ENCODE peak calls at places on chromosomes 4 and X, in four cellular contexts. One of them, this sample, is unnamed.

GRCh38 chr4:182067828-182068227 is 175.4 kb upstream of the TENM3 start:
- DNase-seq in body of pancreas: no peak
- DNase-seq in astrocyte: no peak
- DNase-seq in endothelial cell of umbilical vein: no peak
- DNase-seq in this sample: no peak

GRCh38 chrX:101009086-101009485 is 39.6 kb downstream of the ARL13A start:
- DNase-seq in body of pancreas: no peak
- DNase-seq in astrocyte: peak
- DNase-seq in endothelial cell of umbilical vein: peak
- DNase-seq in this sample: peak

GRCh38 chr4:151807220-151807619 is 46.4 kb upstream of the GATB start:
- DNase-seq in body of pancreas: no peak
- DNase-seq in astrocyte: no peak
- DNase-seq in endothelial cell of umbilical vein: no peak
- DNase-seq in this sample: peak

GRCh38 chrX:152902502-152902820 is 4.6 kb downstream of the ZNF185 start:
- DNase-seq in body of pancreas: no peak
- DNase-seq in astrocyte: no peak
- DNase-seq in endothelial cell of umbilical vein: no peak
- DNase-seq in this sample: no peak

GRCh38 chrX:47232803-47233332 is at the start of gene USP11:
- DNase-seq in body of pancreas: no peak
- DNase-seq in astrocyte: peak
- DNase-seq in endothelial cell of umbilical vein: no peak
- DNase-seq in this sample: peak

GRCh38 chrX:41180194-41180902 is 95.1 kb downstream of the USP9X start:
- DNase-seq in body of pancreas: peak
- DNase-seq in astrocyte: peak
- DNase-seq in endothelial cell of umbilical vein: peak
- DNase-seq in this sample: peak

GRCh38 chrX:147923605-147924004 is 11.9 kb downstream of the FMR1 start:
- DNase-seq in body of pancreas: no peak
- DNase-seq in astrocyte: no peak
- DNase-seq in endothelial cell of umbilical vein: no peak
- DNase-seq in this sample: no peak

GRCh38 chrX:139924696-139925094 is 8.2 kb downstream of the ATP11C start:
- DNase-seq in body of pancreas: no peak
- DNase-seq in astrocyte: no peak
- DNase-seq in endothelial cell of umbilical vein: peak
- DNase-seq in this sample: no peak

GRCh38 chr4:3786196-3786869 is 20.1 kb downstream of the ADRA2C start:
- DNase-seq in body of pancreas: peak
- DNase-seq in astrocyte: no peak
- DNase-seq in endothelial cell of umbilical vein: no peak
- DNase-seq in this sample: peak

GRCh38 chr4:4765811-4766210 is 93.7 kb upstream of the MSX1 start:
- DNase-seq in body of pancreas: no peak
- DNase-seq in astrocyte: no peak
- DNase-seq in endothelial cell of umbilical vein: no peak
- DNase-seq in this sample: no peak

GRCh38 chrX:133961046-133961445 is 24.3 kb downstream of the GPC3 start:
- DNase-seq in body of pancreas: no peak
- DNase-seq in astrocyte: no peak
- DNase-seq in endothelial cell of umbilical vein: no peak
- DNase-seq in this sample: no peak

GRCh38 chr4:52373650-52374049 is 285.5 kb downstream of the USP46 start:
- DNase-seq in body of pancreas: no peak
- DNase-seq in astrocyte: no peak
- DNase-seq in endothelial cell of umbilical vein: no peak
- DNase-seq in this sample: no peak

GRCh38 chrX:119105826-119106225 is 21.8 kb downstream of the KIAA1210 start:
- DNase-seq in body of pancreas: no peak
- DNase-seq in astrocyte: peak
- DNase-seq in endothelial cell of umbilical vein: no peak
- DNase-seq in this sample: peak

GRCh38 chr4:51842554-51843308 is at the start of gene DCUN1D4:
- DNase-seq in body of pancreas: peak
- DNase-seq in astrocyte: peak
- DNase-seq in endothelial cell of umbilical vein: peak
- DNase-seq in this sample: peak

GRCh38 chr4:130335417-130336194 is 1239.7 kb downstream of the C4orf33 start:
- DNase-seq in body of pancreas: no peak
- DNase-seq in astrocyte: no peak
- DNase-seq in endothelial cell of umbilical vein: no peak
- DNase-seq in this sample: no peak

GRCh38 chr4:38514465-38515146 is 149.4 kb upstream of the KLF3 start:
- DNase-seq in body of pancreas: no peak
- DNase-seq in astrocyte: no peak
- DNase-seq in endothelial cell of umbilical vein: no peak
- DNase-seq in this sample: no peak

GRCh38 chr4:154366956-154367355 is 124.6 kb downstream of the DCHS2 start:
- DNase-seq in body of pancreas: no peak
- DNase-seq in astrocyte: no peak
- DNase-seq in endothelial cell of umbilical vein: no peak
- DNase-seq in this sample: no peak

GRCh38 chrX:118723376-118723775 is 4.0 kb upstream of the IL13RA1 start:
- DNase-seq in body of pancreas: no peak
- DNase-seq in astrocyte: no peak
- DNase-seq in endothelial cell of umbilical vein: no peak
- DNase-seq in this sample: no peak

GRCh38 chrX:129462707-129463106 is 60.6 kb downstream of the SMARCA1 start:
- DNase-seq in body of pancreas: no peak
- DNase-seq in astrocyte: no peak
- DNase-seq in endothelial cell of umbilical vein: no peak
- DNase-seq in this sample: peak

GRCh38 chr4:148514581-148514980 is 72.4 kb upstream of the NR3C2 start:
- DNase-seq in body of pancreas: no peak
- DNase-seq in astrocyte: no peak
- DNase-seq in endothelial cell of umbilical vein: peak
- DNase-seq in this sample: no peak

GRCh38 chr4:94451669-94452475 is at the start of gene PDLIM5:
- DNase-seq in body of pancreas: peak
- DNase-seq in astrocyte: peak
- DNase-seq in endothelial cell of umbilical vein: peak
- DNase-seq in this sample: peak

GRCh38 chr4:184398741-184399504 is 75.4 kb downstream of the IRF2 start:
- DNase-seq in body of pancreas: no peak
- DNase-seq in astrocyte: no peak
- DNase-seq in endothelial cell of umbilical vein: no peak
- DNase-seq in this sample: no peak

GRCh38 chrX:66622209-66622608 is 16.7 kb downstream of the EDA2R start:
- DNase-seq in body of pancreas: no peak
- DNase-seq in astrocyte: peak
- DNase-seq in endothelial cell of umbilical vein: no peak
- DNase-seq in this sample: peak

GRCh38 chrX:149010026-149010898 is 494.8 kb downstream of the IDS start:
- DNase-seq in body of pancreas: no peak
- DNase-seq in astrocyte: no peak
- DNase-seq in endothelial cell of umbilical vein: no peak
- DNase-seq in this sample: no peak

GRCh38 chr4:136203199-136203598 is 1329.1 kb downstream of the PCDH18 start:
- DNase-seq in body of pancreas: no peak
- DNase-seq in astrocyte: no peak
- DNase-seq in endothelial cell of umbilical vein: no peak
- DNase-seq in this sample: no peak

GRCh38 chr4:150131581-150132228 is 53.5 kb downstream of the DCLK2 start:
- DNase-seq in body of pancreas: no peak
- DNase-seq in astrocyte: no peak
- DNase-seq in endothelial cell of umbilical vein: no peak
- DNase-seq in this sample: peak

GRCh38 chr4:138647433-138647832 is 368.1 kb upstream of the NOCT start:
- DNase-seq in body of pancreas: no peak
- DNase-seq in astrocyte: no peak
- DNase-seq in endothelial cell of umbilical vein: no peak
- DNase-seq in this sample: no peak

GRCh38 chrX:41561045-41561444 is 113.9 kb downstream of the NYX start:
- DNase-seq in body of pancreas: peak
- DNase-seq in astrocyte: peak
- DNase-seq in endothelial cell of umbilical vein: peak
- DNase-seq in this sample: peak

GRCh38 chr4:123558865-123559264 is 162.3 kb downstream of the SPRY1 start:
- DNase-seq in body of pancreas: no peak
- DNase-seq in astrocyte: no peak
- DNase-seq in endothelial cell of umbilical vein: no peak
- DNase-seq in this sample: no peak

GRCh38 chr4:2789801-2790582 is 2.9 kb upstream of the SH3BP2 start:
- DNase-seq in body of pancreas: peak
- DNase-seq in astrocyte: no peak
- DNase-seq in endothelial cell of umbilical vein: no peak
- DNase-seq in this sample: no peak

GRCh38 chr4:73087871-73088270 is 18.4 kb upstream of the COX18 start:
- DNase-seq in body of pancreas: no peak
- DNase-seq in astrocyte: no peak
- DNase-seq in endothelial cell of umbilical vein: no peak
- DNase-seq in this sample: no peak

GRCh38 chr4:73080789-73081188 is 11.3 kb upstream of the COX18 start:
- DNase-seq in body of pancreas: no peak
- DNase-seq in astrocyte: peak
- DNase-seq in endothelial cell of umbilical vein: no peak
- DNase-seq in this sample: peak

GRCh38 chr4:73090738-73091137 is 21.2 kb upstream of the COX18 start:
- DNase-seq in body of pancreas: no peak
- DNase-seq in astrocyte: no peak
- DNase-seq in endothelial cell of umbilical vein: no peak
- DNase-seq in this sample: no peak

GRCh38 chr4:73086095-73086869 is 16.8 kb upstream of the COX18 start:
- DNase-seq in body of pancreas: no peak
- DNase-seq in astrocyte: no peak
- DNase-seq in endothelial cell of umbilical vein: no peak
- DNase-seq in this sample: no peak
- H3K27ac ChIP-seq in body of pancreas: no peak
- H3K27ac ChIP-seq in astrocyte: no peak
- H3K27ac ChIP-seq in endothelial cell of umbilical vein: no peak
- H3K27ac ChIP-seq in this sample: no peak

GRCh38 chrX:2401590-2402360 is 99.0 kb downstream of the DHRSX start:
- DNase-seq in body of pancreas: peak
- DNase-seq in astrocyte: peak
- DNase-seq in endothelial cell of umbilical vein: no peak
- DNase-seq in this sample: peak

GRCh38 chrX:2401201-2401589 is 99.6 kb downstream of the DHRSX start:
- DNase-seq in body of pancreas: no peak
- DNase-seq in astrocyte: peak
- DNase-seq in endothelial cell of umbilical vein: no peak
- DNase-seq in this sample: peak

GRCh38 chrX:2398341-2398656 is 102.5 kb downstream of the DHRSX start:
- DNase-seq in body of pancreas: no peak
- DNase-seq in astrocyte: no peak
- DNase-seq in endothelial cell of umbilical vein: no peak
- DNase-seq in this sample: no peak

GRCh38 chrX:2404816-2405215 is 96.0 kb downstream of the DHRSX start:
- DNase-seq in body of pancreas: no peak
- DNase-seq in astrocyte: no peak
- DNase-seq in endothelial cell of umbilical vein: no peak
- DNase-seq in this sample: no peak

DNA sequence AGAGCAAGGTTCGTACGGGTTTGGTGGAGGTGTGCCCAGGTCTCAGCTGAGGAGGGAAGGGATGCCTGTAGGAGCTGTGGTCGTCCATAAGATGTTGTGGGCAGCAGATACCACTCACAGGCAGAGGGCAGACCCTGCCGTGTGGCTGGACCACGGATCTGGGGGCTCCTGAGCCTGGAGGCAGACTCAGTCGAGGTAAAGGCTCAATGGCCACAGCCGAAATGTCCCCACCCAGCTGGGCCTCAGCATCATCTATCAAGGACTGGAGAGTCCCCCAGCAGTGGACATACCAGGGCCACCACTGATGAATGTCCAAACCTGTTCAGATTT is 98.5 kb downstream of the DHRSX start:
- DNase-seq in body of pancreas: no peak
- DNase-seq in astrocyte: no peak
- DNase-seq in endothelial cell of umbilical vein: no peak
- DNase-seq in this sample: no peak
- H3K27ac ChIP-seq in body of pancreas: no peak
- H3K27ac ChIP-seq in astrocyte: peak
- H3K27ac ChIP-seq in endothelial cell of umbilical vein: no peak
- H3K27ac ChIP-seq in this sample: peak

GRCh38 chrX:39691724-39692123 is 406.0 kb downstream of the BCOR start:
- DNase-seq in body of pancreas: no peak
- DNase-seq in astrocyte: no peak
- DNase-seq in endothelial cell of umbilical vein: no peak
- DNase-seq in this sample: no peak

GRCh38 chrX:39688576-39689373 is 409.0 kb downstream of the BCOR start:
- DNase-seq in body of pancreas: peak
- DNase-seq in astrocyte: no peak
- DNase-seq in endothelial cell of umbilical vein: peak
- DNase-seq in this sample: peak

GRCh38 chrX:39690541-39691415 is 407.0 kb downstream of the BCOR start:
- DNase-seq in body of pancreas: no peak
- DNase-seq in astrocyte: no peak
- DNase-seq in endothelial cell of umbilical vein: no peak
- DNase-seq in this sample: no peak

GRCh38 chrX:39689374-39690104 is 408.2 kb downstream of the BCOR start:
- DNase-seq in body of pancreas: no peak
- DNase-seq in astrocyte: no peak
- DNase-seq in endothelial cell of umbilical vein: no peak
- DNase-seq in this sample: peak

GRCh38 chrX:39688219-39688575 is 409.6 kb downstream of the BCOR start:
- DNase-seq in body of pancreas: no peak
- DNase-seq in astrocyte: no peak
- DNase-seq in endothelial cell of umbilical vein: no peak
- DNase-seq in this sample: no peak
- H3K27ac ChIP-seq in body of pancreas: no peak
- H3K27ac ChIP-seq in astrocyte: no peak
- H3K27ac ChIP-seq in endothelial cell of umbilical vein: no peak
- H3K27ac ChIP-seq in this sample: no peak

DNA sequence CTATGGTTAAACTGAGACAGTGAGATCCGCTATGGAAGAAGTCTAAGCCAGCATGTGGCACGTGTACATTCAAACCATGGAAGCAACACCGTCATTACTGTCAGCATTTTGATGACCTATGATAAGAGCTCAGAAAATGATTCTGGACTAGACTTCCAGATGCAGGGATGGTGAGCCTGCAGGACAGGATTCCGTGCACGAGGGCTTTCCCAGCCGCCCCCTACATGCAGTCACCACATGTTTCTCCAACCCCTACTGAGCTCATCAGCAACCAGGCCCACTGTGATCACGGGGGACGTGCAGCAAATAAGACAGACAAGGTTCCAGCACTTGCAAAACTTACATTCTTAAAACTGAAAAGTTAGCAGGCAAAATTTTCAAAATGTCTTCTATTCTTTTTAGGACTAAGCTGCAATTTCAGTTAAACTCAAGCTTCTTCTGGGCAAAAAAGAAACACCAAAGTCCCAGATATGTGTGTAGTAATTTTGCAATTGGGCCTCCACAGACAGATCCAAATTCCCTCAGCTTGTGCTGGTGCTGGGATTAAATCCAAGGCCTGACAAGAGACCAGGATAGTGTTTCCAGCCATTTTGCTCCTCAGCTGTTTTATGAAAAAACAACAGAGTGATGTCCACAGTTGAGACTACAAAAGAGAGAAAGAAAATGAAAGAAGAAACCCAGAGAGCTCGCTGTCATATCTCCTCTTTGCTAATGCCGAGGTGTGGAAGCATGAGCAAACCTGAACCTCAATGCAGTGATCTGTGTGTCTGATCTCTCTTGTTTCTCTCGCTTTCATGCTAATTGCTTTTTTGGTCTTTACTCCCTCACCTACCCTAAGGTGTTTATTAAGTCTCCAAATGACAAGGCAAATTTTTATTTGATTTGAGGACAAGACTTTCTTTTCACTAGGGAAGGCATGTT is 118.2 kb downstream of the AFAP1 start:
- DNase-seq in body of pancreas: no peak
- DNase-seq in astrocyte: no peak
- DNase-seq in endothelial cell of umbilical vein: no peak
- DNase-seq in this sample: peak
- H3K27ac ChIP-seq in body of pancreas: no peak
- H3K27ac ChIP-seq in astrocyte: peak
- H3K27ac ChIP-seq in endothelial cell of umbilical vein: no peak
- H3K27ac ChIP-seq in this sample: peak

This sample was measured in GM23248.